ENCODE peak calls at places on chromosomes 12 and 14, in six cellular contexts. A is OCI-LY7, C is MM.1S, I is PC-3, R is neural progenitor cell, X is SK-N-SH. G is an unnamed sample.

GRCh38 chr12:49121047-49121696 is 10.0 kb downstream of the TUBA1B start:
- DNase-seq in A (peak; percentile 26), C (no peak), I (peak; percentile 79), R (peak; percentile 71), X (peak; percentile 77), G (peak; percentile 84)

GRCh38 chr14:76101384-76101783 is 50.3 kb upstream of the GPATCH2L start:
- DNase-seq in A (no peak), C (no peak), I (no peak), R (no peak), X (no peak), G (no peak)

GRCh38 chr12:21354641-21355040 is 18.1 kb upstream of the IAPP start:
- DNase-seq in A (no peak), C (no peak), I (no peak), R (no peak), X (no peak), G (no peak)

GRCh38 chr14:68111733-68112270 is 292.2 kb downstream of the RAD51B start:
- DNase-seq in A (no peak), C (no peak), I (peak; percentile 14), R (no peak), X (no peak), G (no peak)

GRCh38 chr14:58765375-58765774 is 127.6 kb downstream of the DACT1 start:
- DNase-seq in A (no peak), C (no peak), I (no peak), R (no peak), X (no peak), G (no peak)

GRCh38 chr14:104650057-104650980 is 39.1 kb upstream of the INF2 start:
- DNase-seq in A (peak; percentile 77), C (no peak), I (peak; percentile 59), R (peak; percentile 86), X (peak; percentile 98), G (peak; percentile 91)

GRCh38 chr14:55276736-55277135 is 5.5 kb downstream of the FBXO34 start:
- DNase-seq in A (no peak), C (no peak), I (no peak), R (no peak), X (no peak), G (no peak)

GRCh38 chr14:63435204-63435603 is 108.0 kb downstream of the PPP2R5E start:
- DNase-seq in A (peak; percentile 37), C (no peak), I (no peak), R (no peak), X (no peak), G (no peak)

GRCh38 chr14:26200675-26201074 is 397.2 kb downstream of the NOVA1 start:
- DNase-seq in A (no peak), C (no peak), I (peak; percentile 73), R (no peak), X (no peak), G (no peak)

GRCh38 chr14:60265163-60265562 is 16.1 kb downstream of the PPM1A start:
- DNase-seq in A (no peak), C (no peak), I (no peak), R (no peak), X (no peak), G (no peak)

GRCh38 chr14:21384494-21384851 is 654 bp upstream of the SUPT16H start:
- DNase-seq in A (no peak), C (peak; percentile 21), I (no peak), R (no peak), X (no peak), G (no peak)

GRCh38 chr14:33509927-33510535 is 440.8 kb downstream of the EGLN3 start:
- DNase-seq in A (no peak), C (no peak), I (peak; percentile 56), R (no peak), X (no peak), G (no peak)

GRCh38 chr12:105955608-105955931 is 183.2 kb downstream of the NUAK1 start:
- DNase-seq in A (no peak), C (no peak), I (no peak), R (no peak), X (no peak), G (no peak)

GRCh38 chr14:20400965-20401593 is 12.2 kb downstream of the TEP1 start:
- DNase-seq in A (no peak), C (peak; percentile 19), I (peak; percentile 98), R (no peak), X (no peak), G (no peak)

GRCh38 chr12:103495783-103496456 is at the start of gene C12orf42:
- DNase-seq in A (no peak), C (peak; percentile 39), I (peak; percentile 76), R (peak; percentile 71), X (peak; percentile 74), G (peak; percentile 72)
- TF ChIP-seq EZH2phosphoT487 in A (no peak), C (no peak), I (no peak), R (no peak), X (no peak), G (no peak)

GRCh38 chr12:14773685-14774073 is 29.6 kb downstream of the WBP11 start:
- DNase-seq in A (peak; percentile 70), C (no peak), I (peak; percentile 37), R (peak; percentile 73), X (peak; percentile 7), G (peak; percentile 49)

GRCh38 chr12:14775652-14776020 is 27.6 kb downstream of the WBP11 start:
- DNase-seq in A (no peak), C (no peak), I (no peak), R (no peak), X (no peak), G (no peak)

GRCh38 chr12:14774074-14774943 is 29.0 kb downstream of the WBP11 start:
- DNase-seq in A (peak; percentile 98), C (peak; percentile 91), I (peak; percentile 95), R (peak; percentile 97), X (peak; percentile 87), G (peak; percentile 99)

GRCh38 chr12:14776236-14776959 is 26.9 kb downstream of the WBP11 start:
- DNase-seq in A (peak; percentile 41), C (peak; percentile 23), I (peak; percentile 38), R (no peak), X (peak; percentile 8), G (no peak)

GRCh38 chr12:14774944-14775651 is 28.2 kb downstream of the WBP11 start:
- DNase-seq in A (peak; percentile 49), C (no peak), I (peak; percentile 37), R (peak; percentile 51), X (peak; percentile 49), G (peak; percentile 40)
- TF ChIP-seq EZH2phosphoT487 in A (no peak), C (no peak), I (no peak), R (no peak), X (no peak), G (no peak)

DNA sequence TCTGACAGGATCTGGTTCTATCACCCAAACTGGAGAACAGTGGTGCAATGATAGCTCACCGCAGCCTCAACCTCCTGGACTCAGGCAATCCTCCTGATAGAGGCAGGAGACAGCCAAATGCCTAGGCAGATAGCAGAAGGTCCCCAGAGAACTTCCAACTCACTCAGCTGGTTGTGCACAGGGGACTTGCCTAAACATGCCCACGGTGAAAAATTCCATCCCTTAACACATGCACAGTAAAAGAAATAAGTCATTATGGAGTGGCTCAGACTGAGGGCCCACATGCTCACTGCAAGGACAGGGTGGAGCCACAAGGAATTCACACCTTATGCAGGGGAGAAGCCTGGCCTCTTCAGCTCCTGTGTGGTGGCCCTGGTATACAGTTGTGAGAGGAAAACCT is 525.8 kb upstream of the ATP2B1 start:
- DNase-seq in A (no peak), C (no peak), I (no peak), R (no peak), X (no peak), G (no peak)
- TF ChIP-seq EZH2phosphoT487 in A (no peak), C (no peak), I (no peak), R (no peak), X (no peak), G (no peak)

DNA sequence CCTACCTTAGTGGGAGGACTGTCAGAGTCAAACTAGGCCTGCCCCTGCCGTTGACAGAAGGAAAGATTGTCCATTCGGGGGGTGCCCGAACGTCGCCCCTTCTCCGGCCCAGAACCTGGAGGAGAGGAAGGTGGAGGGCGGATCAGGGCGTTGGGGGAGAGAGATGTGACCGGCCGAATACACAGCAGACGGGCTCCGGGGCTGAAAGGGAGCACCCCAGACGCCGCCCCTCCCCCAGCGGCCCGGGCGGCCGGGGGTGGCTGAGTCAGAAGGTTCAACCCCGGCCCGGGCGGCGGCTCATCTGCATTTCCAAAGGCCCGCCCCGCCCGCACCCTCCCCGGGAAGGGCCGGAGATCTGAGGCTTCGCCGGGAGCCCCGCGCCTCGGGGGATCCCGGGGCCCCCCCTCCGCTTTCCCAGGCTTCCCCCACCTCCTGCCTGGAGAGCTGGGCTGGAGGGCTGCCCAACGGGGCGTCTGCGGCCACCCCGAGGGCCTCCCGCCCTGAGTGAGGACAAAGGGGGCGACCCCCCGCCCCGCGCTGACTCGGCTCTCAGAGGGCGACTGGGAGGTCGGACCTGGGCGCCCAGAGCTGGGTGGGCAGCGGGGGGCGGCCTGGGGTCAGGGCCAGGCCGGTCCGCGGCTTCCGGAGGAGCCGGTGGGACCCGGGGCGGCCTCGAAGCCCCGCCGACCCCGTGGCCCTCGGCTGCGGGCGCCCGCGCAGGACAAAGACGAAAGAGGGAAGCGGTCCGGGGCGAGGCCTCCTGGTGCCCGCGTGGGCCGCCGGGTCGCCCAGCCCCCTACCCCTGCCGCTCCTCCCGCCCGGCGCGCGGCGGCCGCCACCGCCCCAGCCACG is 3.7 kb upstream of the SETD1B start:
- DNase-seq in A (peak; percentile 65), C (peak; percentile 62), I (peak; percentile 93), R (peak; percentile 69), X (peak; percentile 75), G (peak; percentile 83)
- TF ChIP-seq EZH2phosphoT487 in A (no peak), C (no peak), I (no peak), R (no peak), X (no peak), G (no peak)

GRCh38 chr12:111569363-111570089 is 29.6 kb downstream of the ATXN2 start:
- DNase-seq in A (no peak), C (no peak), I (no peak), R (no peak), X (no peak), G (no peak)

GRCh38 chr12:111574797-111575443 is 24.2 kb downstream of the ATXN2 start:
- DNase-seq in A (no peak), C (no peak), I (no peak), R (no peak), X (no peak), G (no peak)

GRCh38 chr12:111570090-111570961 is 28.8 kb downstream of the ATXN2 start:
- DNase-seq in A (no peak), C (no peak), I (peak; percentile 96), R (no peak), X (no peak), G (no peak)
- TF ChIP-seq EZH2phosphoT487 in A (no peak), C (no peak), I (no peak), R (no peak), X (no peak), G (no peak)

DNA sequence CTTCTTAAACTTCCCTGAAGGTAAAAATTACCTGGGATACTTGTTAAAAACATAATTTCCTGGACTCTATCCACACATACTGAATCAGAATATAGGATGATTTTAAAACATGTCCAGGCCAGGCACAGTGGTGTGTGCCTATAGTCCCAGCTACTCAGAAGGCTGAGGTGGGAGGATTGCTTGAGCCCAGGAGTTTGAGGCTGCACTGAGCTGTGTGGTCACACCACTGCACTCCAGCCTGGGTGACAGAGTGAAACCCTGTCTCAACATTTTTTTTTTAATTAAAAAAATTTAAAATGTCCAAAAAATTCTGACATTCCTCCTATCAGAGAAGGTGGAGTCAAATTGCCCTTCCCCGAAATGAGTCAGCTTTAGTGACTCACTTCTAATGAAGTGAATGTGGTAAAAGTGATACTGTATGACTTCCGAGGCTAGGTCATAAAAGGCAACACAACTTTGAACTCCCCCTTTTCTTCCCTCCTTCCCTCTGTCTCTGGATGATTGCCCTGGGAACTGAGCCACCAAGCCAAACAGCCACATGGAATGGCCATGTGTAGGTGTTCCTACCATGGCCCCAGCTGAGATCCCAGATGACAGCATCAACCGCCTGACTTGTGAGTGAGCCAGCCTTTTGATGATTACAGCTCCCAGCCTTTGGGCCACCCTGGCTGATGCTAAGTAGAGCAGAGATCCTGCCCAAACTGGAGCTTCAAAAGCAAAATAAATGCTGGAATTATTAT is 36.3 kb downstream of the LIMA1 start:
- DNase-seq in A (no peak), C (no peak), I (peak; percentile 99), R (no peak), X (no peak), G (no peak)
- TF ChIP-seq EZH2phosphoT487 in A (no peak), C (no peak), I (no peak), R (no peak), X (no peak), G (no peak)